ENCODE peak calls at places on chromosomes 2 and 18, in eight cellular contexts. I, R, N, F, K, X, E and W are unnamed samples.

GRCh38 chr2:26989156-26989555 is 18.7 kb downstream of the MAPRE3 start:
- DNase-seq in E (peak), F (no peak), K (no peak), I (no peak), X (peak), R (no peak), N (no peak), W (no peak)

GRCh38 chr2:101517753-101518152 is 42.8 kb upstream of the RFX8 start:
- DNase-seq in E (peak), I (no peak), N (no peak), X (peak), K (peak), R (no peak), F (no peak), W (no peak)

GRCh38 chr2:222753251-222753824 is 81.9 kb downstream of the MOGAT1 start:
- DNase-seq in F (peak), K (no peak), I (no peak), E (peak), X (peak), R (no peak), N (peak), W (no peak)

GRCh38 chr2:65710779-65711295 is 278.4 kb upstream of the SPRED2 start:
- DNase-seq in F (no peak), E (no peak), X (peak), R (no peak), N (no peak), I (no peak), K (peak), W (peak)

GRCh38 chr2:208542465-208543041 is 136.0 kb downstream of the PTH2R start:
- DNase-seq in X (no peak), N (no peak), K (no peak), I (no peak), R (no peak), F (no peak), E (no peak), W (no peak)

GRCh38 chr2:119419803-119420508 is 11.7 kb upstream of the TMEM37 start:
- DNase-seq in X (no peak), E (no peak), I (no peak), K (no peak), F (no peak), N (no peak), R (no peak), W (no peak)

GRCh38 chr18:63844254-63844653 is 43.3 kb upstream of the SERPINB2 start:
- DNase-seq in E (peak), F (no peak), R (no peak), K (peak), X (peak), N (peak), I (no peak), W (peak)

GRCh38 chr2:219249203-219249980 is 3.7 kb upstream of the TUBA4B start:
- DNase-seq in N (no peak), X (peak), I (peak), F (peak), E (peak), K (peak), R (no peak), W (peak)

GRCh38 chr18:50114448-50114847 is 80.5 kb downstream of the MYO5B start:
- DNase-seq in F (no peak), I (no peak), X (no peak), E (no peak), R (no peak), N (no peak), K (no peak), W (no peak)

GRCh38 chr2:200619275-200619674 is 33.5 kb downstream of the AOX1 start:
- DNase-seq in K (peak), I (no peak), N (no peak), E (no peak), R (no peak), X (peak), F (peak), W (no peak)

GRCh38 chr2:241811209-241811951 is 2.4 kb downstream of the NEU4 start:
- DNase-seq in K (no peak), N (no peak), F (peak), E (no peak), R (peak), I (no peak), X (no peak), W (no peak)

GRCh38 chr2:225100269-225100668 is 58.0 kb upstream of the DOCK10 start:
- DNase-seq in X (peak), N (no peak), F (no peak), K (peak), E (peak), I (no peak), R (no peak), W (peak)

GRCh38 chr2:240402566-240403295 is 32.7 kb upstream of the GPC1 start:
- DNase-seq in F (no peak), X (no peak), R (peak), E (no peak), K (no peak), I (no peak), N (no peak), W (no peak)

GRCh38 chr2:167386694-167387093 is 498.4 kb downstream of the XIRP2 start:
- DNase-seq in I (no peak), K (no peak), F (no peak), R (no peak), N (no peak), X (no peak), E (no peak), W (no peak)

GRCh38 chr2:223503746-223504145 is 98.4 kb downstream of the SCG2 start:
- DNase-seq in X (no peak), R (no peak), E (no peak), N (no peak), K (no peak), F (no peak), I (no peak), W (no peak)

GRCh38 chr2:40955635-40956034 is 503.7 kb upstream of the SLC8A1 start:
- DNase-seq in R (no peak), N (no peak), X (no peak), K (peak), F (no peak), E (peak), I (no peak), W (no peak)

GRCh38 chr18:35045121-35045520 is 3.9 kb downstream of the MAPRE2 start:
- DNase-seq in K (peak), F (no peak), R (no peak), N (no peak), X (peak), I (no peak), E (no peak), W (no peak)

GRCh38 chr2:111168528-111168929 is 47.8 kb downstream of the BCL2L11 start:
- DNase-seq in E (peak), X (peak), K (peak), I (peak), R (no peak), F (no peak), N (no peak), W (peak)

GRCh38 chr2:230759481-230760191 is 47.0 kb downstream of the CAB39 start:
- DNase-seq in I (no peak), R (no peak), K (peak), E (no peak), N (no peak), F (no peak), X (no peak), W (no peak)

GRCh38 chr18:61854578-61854977 is 38.2 kb downstream of the RNF152 start:
- DNase-seq in F (no peak), I (no peak), R (no peak), E (peak), N (no peak), X (no peak), K (peak), W (no peak)

GRCh38 chr2:144126302-144126701 is 393.6 kb downstream of the ZEB2 start:
- DNase-seq in F (no peak), X (no peak), R (no peak), K (no peak), I (no peak), E (no peak), N (no peak), W (no peak)

GRCh38 chr2:85577063-85577385 is 362 bp upstream of the VAMP8 start:
- DNase-seq in E (no peak), R (no peak), I (no peak), F (no peak), K (no peak), X (no peak), N (no peak), W (no peak)

GRCh38 chr18:77899972-77900754 is 650.5 kb downstream of the GALR1 start:
- DNase-seq in X (peak), E (peak), R (no peak), I (peak), F (peak), K (peak), N (peak), W (no peak)

GRCh38 chr18:39198376-39198775 is 1632.8 kb upstream of the CELF4 start:
- DNase-seq in R (no peak), I (no peak), F (no peak), N (no peak), K (peak), E (peak), X (peak), W (peak)

GRCh38 chr2:46865181-46865970 is 50.2 kb downstream of the MCFD2 start:
- DNase-seq in N (no peak), I (no peak), E (no peak), K (no peak), R (no peak), X (no peak), F (no peak), W (no peak)

GRCh38 chr2:88176352-88176952 is 6.3 kb downstream of the THNSL2 start:
- DNase-seq in R (no peak), N (no peak), X (no peak), K (no peak), F (no peak), E (no peak), I (no peak), W (no peak)

GRCh38 chr2:96888082-96889011 is 18.5 kb upstream of the SEMA4C start:
- DNase-seq in N (no peak), E (no peak), X (no peak), R (no peak), K (no peak), I (no peak), F (peak), W (no peak)

GRCh38 chr2:28185881-28186280 is 206.8 kb upstream of the FOSL2 start:
- DNase-seq in K (peak), X (peak), I (no peak), N (no peak), R (no peak), E (peak), F (no peak), W (peak)